ENCODE peak calls at places on chromosomes 6 and 20, in nine cellular contexts. G, I, U, B, E, A, F, J and P are unnamed samples.

GRCh38 chr6:133977983-133978895 is 25.2 kb downstream of the TBPL1 start:
- DNase-seq in J (peak), F (no peak), G (no peak), A (no peak), U (no peak), E (no peak), B (no peak), I (no peak), P (no peak)

GRCh38 chr6:5132741-5133140 is 47.6 kb downstream of the PPP1R3G start:
- DNase-seq in F (no peak), E (no peak), G (no peak), I (no peak), B (no peak), J (no peak), U (peak), A (peak), P (no peak)

GRCh38 chr6:40954446-40955180 is 84.4 kb downstream of the UNC5CL start:
- DNase-seq in E (no peak), F (no peak), U (no peak), G (no peak), J (no peak), I (no peak), B (no peak), A (no peak), P (no peak)

GRCh38 chr6:2943564-2943955 is 27.8 kb downstream of the SERPINB6 start:
- DNase-seq in I (no peak), F (no peak), U (no peak), B (no peak), J (no peak), A (no peak), G (no peak), E (no peak), P (no peak)

GRCh38 chr6:125273965-125274364 is 27.8 kb downstream of the HDDC2 start:
- DNase-seq in I (no peak), U (peak), J (peak), A (no peak), F (no peak), B (no peak), G (no peak), E (no peak), P (no peak)

GRCh38 chr20:56826971-56827645 is 198.0 kb downstream of the TFAP2C start:
- DNase-seq in F (no peak), G (no peak), U (no peak), J (peak), I (no peak), A (no peak), B (no peak), E (no peak), P (no peak)

GRCh38 chr20:25042531-25043498 is 15.1 kb downstream of the ACSS1 start:
- DNase-seq in J (no peak), A (peak), I (no peak), B (no peak), E (no peak), U (peak), F (peak), G (no peak), P (peak)

GRCh38 chr6:4812068-4812467 is 35.9 kb downstream of the CDYL start:
- DNase-seq in B (no peak), U (no peak), J (peak), E (no peak), I (no peak), A (no peak), F (no peak), G (no peak), P (no peak)

GRCh38 chr20:46715292-46715756 is 5.9 kb downstream of the SLC2A10 start:
- DNase-seq in B (no peak), E (peak), J (peak), A (no peak), G (no peak), I (no peak), U (no peak), F (no peak), P (no peak)

DNA sequence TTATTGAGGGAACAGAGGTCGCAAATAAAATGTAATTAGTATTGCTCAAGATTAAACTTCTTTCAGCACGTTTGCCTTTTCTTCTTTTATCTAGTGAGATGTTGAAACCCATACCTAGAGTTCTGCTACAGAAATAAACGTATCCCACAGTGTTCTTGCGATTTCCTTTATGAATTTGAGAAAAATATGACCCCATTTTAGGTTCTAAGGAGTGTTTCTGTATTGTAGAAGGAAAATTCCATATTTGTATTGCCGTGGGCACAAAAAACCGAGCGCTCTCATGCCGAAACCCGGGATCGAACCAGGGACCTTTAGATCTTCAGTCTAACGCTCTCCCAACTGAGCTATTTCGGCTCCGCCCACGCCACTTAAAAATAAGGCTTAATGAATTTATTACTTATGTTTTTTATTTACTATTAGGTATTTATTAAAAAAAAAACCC is 23.7 kb downstream of the ZNF311 start:
- DNase-seq in F (peak), J (peak), U (no peak), G (peak), A (peak), B (peak), E (no peak), I (peak), P (no peak)
- TF ChIP-seq CTCF in F (no peak), J (peak), U (no peak), G (no peak), A (no peak), B (no peak), E (no peak), I (peak), P (no peak)

DNA sequence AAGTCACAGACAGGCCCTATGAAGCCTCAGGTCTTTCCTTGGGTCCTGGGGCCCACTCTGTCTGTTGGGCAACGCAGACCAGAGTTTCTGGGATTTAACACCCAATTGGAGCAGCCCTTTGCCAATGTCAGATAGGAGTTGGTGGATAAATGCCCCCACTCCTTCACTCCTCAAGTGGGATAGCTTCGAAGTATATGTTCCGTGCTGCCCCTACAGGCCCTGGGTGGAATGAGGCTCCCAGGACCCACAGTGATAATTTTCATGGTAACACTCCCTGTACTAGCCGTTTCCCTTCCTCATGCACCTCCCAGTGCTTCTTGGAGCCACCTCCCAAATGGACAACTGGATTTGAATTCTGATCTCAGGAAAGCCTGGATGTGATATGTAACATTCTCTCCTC is 145.4 kb downstream of the FOXA2 start:
- DNase-seq in G (no peak), B (no peak), J (peak), I (no peak), F (no peak), A (no peak), E (no peak), U (no peak), P (no peak)
- TF ChIP-seq CTCF in G (no peak), B (peak), J (peak), I (peak), F (no peak), A (no peak), E (no peak), U (no peak), P (peak)

DNA sequence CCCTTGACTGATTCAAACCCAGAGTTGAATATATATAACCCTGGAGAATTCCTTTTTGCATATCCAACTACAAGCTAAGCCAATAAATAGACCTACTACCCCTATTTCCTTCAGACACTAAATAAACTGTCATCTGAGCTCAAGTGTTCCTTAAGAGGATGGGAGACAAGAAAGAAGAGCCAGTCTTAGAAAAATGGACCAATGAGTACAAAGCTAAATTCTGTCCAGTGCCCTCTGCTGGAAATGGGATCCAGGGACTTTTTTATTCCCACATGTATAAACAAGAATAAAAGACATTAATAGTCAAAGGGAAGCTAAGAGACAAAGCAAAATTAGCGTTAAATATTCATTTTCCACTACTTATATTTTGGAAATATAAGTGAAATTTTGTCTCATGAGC is 4.8 kb downstream of the PPP1R10 start:
- DNase-seq in E (no peak), A (no peak), U (no peak), J (peak), B (no peak), I (no peak), F (no peak), G (no peak), P (no peak)
- TF ChIP-seq CTCF in E (no peak), A (peak), U (no peak), J (peak), B (peak), I (peak), F (no peak), G (no peak), P (peak)

GRCh38 chr6:137039010-137039409 is 5.8 kb downstream of the IL20RA start:
- DNase-seq in U (no peak), G (no peak), J (no peak), F (no peak), I (no peak), B (no peak), E (no peak), A (no peak), P (no peak)

GRCh38 chr6:137044366-137045220 is at the start of gene IL20RA:
- DNase-seq in B (peak), E (no peak), A (peak), J (peak), I (peak), G (peak), F (peak), U (peak), P (peak)

GRCh38 chr6:137036566-137037300 is 8.0 kb downstream of the IL20RA start:
- DNase-seq in F (no peak), J (no peak), E (no peak), A (no peak), I (no peak), G (no peak), B (no peak), U (peak), P (no peak)

GRCh38 chr6:137043710-137044365 is 927 bp downstream of the IL20RA start:
- DNase-seq in B (peak), J (peak), F (no peak), A (peak), U (no peak), G (peak), E (no peak), I (peak), P (no peak)

DNA sequence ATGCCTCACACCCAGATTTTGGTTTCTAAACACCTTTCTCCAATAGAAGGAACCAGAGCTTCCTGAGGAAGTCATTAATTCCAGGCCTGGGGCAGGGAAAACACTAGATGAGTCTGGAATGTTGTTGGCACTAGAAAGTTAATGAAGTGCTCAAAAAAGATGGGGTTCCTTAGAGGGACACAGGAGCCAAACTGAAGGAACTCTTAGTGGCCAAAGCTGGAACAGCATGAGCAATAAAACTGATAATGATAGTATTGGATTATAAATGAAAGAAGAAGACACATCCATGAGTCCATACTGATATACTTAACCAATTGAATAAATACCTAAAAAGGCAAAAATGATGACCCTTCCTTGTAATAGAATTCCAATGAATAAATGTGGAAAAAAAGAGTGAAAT is 4.4 kb downstream of the IL20RA start:
- DNase-seq in J (no peak), E (no peak), U (no peak), F (no peak), G (no peak), I (no peak), B (no peak), A (no peak), P (no peak)
- TF ChIP-seq CTCF in J (no peak), E (no peak), U (no peak), F (no peak), G (no peak), I (peak), B (no peak), A (no peak), P (no peak)

GRCh38 chr20:31476648-31477220 is 1.6 kb downstream of the REM1 start:
- DNase-seq in B (no peak), G (no peak), E (no peak), J (no peak), F (no peak), I (no peak), U (no peak), A (no peak), P (no peak)
- TF ChIP-seq CTCF in B (no peak), G (no peak), E (no peak), J (no peak), F (no peak), I (no peak), U (no peak), A (no peak), P (no peak)

GRCh38 chr6:38944655-38945279 is 103.8 kb upstream of the GLP1R start:
- DNase-seq in F (no peak), A (no peak), U (no peak), B (no peak), E (no peak), I (no peak), G (no peak), J (no peak), P (no peak)

GRCh38 chr6:38937839-38938613 is 110.6 kb upstream of the GLP1R start:
- DNase-seq in I (no peak), E (no peak), F (no peak), A (no peak), J (no peak), B (no peak), G (no peak), U (no peak), P (no peak)

GRCh38 chr6:38942442-38942841 is 106.1 kb upstream of the GLP1R start:
- DNase-seq in F (no peak), I (no peak), J (no peak), A (no peak), B (no peak), G (no peak), U (no peak), E (no peak), P (no peak)

GRCh38 chr6:38938741-38939140 is 109.8 kb upstream of the GLP1R start:
- DNase-seq in F (no peak), G (no peak), E (no peak), I (no peak), A (no peak), U (no peak), J (no peak), B (no peak), P (no peak)

DNA sequence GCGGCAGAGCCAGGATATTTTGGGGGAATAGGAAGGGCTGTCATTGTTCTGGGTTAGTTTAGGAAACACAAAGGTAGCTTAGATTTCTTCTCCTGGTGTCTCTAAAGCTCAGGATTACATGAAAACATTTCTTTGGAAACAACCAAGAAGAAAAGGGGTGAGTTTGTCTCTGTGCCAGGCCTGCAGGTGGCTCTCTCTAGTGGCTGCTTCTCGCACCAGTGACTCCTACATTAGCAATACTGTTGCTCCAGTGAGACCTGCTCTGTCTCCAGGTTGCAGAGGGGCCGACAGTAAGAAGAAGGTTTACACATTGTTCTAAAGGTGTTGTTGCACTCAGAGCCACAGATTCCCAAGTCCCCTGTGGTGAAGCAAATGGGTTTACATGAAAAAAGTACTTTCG is 104.6 kb upstream of the GLP1R start:
- DNase-seq in E (no peak), B (no peak), J (peak), G (no peak), F (no peak), U (no peak), A (no peak), I (no peak), P (no peak)
- TF ChIP-seq CTCF in E (no peak), B (no peak), J (peak), G (peak), F (no peak), U (no peak), A (no peak), I (no peak), P (no peak)

DNA sequence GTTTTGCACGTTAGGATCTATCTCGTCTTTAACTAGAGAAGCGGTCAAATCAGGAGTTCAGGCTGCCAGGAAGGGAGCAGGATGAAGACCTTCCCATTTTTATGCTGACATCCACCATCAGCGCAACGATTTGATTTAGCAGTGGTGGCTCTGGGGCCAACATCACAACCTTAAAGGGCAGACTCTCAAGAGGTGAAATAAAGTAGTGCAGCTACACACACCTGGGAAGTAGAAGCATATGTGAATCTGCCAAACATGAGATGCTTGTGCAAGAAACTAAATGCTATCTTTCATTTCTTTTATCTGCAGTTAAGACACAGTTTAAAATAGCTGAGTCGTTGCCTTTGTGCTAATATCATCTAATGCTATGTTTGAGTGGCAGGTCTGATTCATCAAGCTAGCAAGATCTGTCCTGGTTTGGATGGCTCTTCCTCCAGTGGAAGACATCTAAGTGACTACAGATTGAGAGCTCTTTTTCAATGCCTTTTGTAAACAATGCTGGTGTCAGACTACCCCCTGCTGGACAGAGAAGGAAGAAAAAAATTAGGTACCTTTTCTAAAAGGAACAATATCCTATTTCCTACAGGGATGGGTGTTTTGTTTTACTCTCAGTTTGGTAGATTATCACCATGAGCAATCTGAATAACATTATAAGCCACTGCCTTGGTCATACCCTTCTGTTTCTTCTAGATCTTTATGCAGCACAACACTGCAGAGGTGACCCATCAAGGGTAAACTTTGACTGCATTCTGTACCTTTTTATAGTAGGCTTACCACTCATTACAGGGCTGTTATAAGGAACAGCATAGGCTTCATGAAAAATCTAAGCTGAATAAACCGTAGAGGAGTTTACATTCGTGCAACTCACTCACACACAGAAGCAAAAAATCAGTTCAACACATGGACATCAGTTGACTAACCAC is 171.6 kb upstream of the FBXL4 start:
- DNase-seq in B (no peak), E (no peak), J (peak), I (peak), A (no peak), F (no peak), U (no peak), G (peak), P (no peak)
- TF ChIP-seq CTCF in B (peak), E (peak), J (peak), I (peak), A (peak), F (peak), U (peak), G (peak), P (peak)

GRCh38 chr6:155381856-155382690 is 67.8 kb upstream of the TFB1M start:
- DNase-seq in J (no peak), B (no peak), F (no peak), A (no peak), U (no peak), E (no peak), G (no peak), I (no peak), P (no peak)

GRCh38 chr6:155378724-155379123 is 64.4 kb upstream of the TFB1M start:
- DNase-seq in U (no peak), J (no peak), B (no peak), F (no peak), A (no peak), G (no peak), I (no peak), E (no peak), P (no peak)

GRCh38 chr6:155384343-155384742 is 70.1 kb upstream of the TFB1M start:
- DNase-seq in F (no peak), I (no peak), G (no peak), U (no peak), B (no peak), J (no peak), A (no peak), E (no peak), P (no peak)

GRCh38 chr6:155378284-155378683 is 64.0 kb upstream of the TFB1M start:
- DNase-seq in A (no peak), B (no peak), J (no peak), F (no peak), U (no peak), I (no peak), E (no peak), G (no peak), P (no peak)

DNA sequence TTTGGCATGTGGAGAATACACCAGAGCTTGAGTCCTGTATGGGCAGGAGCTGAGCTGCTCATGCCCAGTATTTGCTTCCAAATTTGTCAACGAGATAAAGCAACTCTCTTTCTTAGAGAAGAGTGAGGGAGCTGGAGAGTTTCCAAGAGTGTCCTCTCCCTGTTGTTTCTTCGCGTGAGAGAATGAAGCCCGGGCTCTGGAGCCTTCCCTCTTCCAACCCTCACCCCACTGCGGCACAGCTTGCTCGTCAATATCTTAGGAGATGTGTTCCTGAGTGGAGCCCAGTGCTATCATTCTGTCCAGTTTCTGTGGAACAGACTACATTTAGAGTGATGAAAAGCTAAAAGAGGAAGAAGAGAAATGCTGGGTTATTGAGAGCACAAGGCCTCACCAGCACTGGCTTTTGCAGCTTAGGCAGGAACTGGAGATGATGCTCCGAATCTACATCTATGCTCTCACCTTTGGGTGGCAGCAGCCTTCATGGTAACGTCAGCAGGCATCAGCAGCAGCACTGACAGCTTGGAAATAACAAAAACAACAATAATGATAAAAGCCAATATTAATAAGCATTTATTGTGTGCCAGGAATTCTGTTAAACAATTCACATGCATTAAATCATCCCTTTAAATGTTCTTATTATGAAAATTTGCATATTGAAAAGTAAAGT is 66.5 kb upstream of the TFB1M start:
- DNase-seq in G (no peak), B (no peak), I (no peak), A (no peak), J (no peak), U (no peak), E (no peak), F (no peak), P (no peak)
- TF ChIP-seq CTCF in G (no peak), B (no peak), I (no peak), A (no peak), J (no peak), U (no peak), E (no peak), F (no peak), P (no peak)

GRCh38 chr6:107129370-107129925 is 14.1 kb upstream of the BEND3 start:
- DNase-seq in F (no peak), I (no peak), U (no peak), E (no peak), G (no peak), J (no peak), A (no peak), B (no peak), P (no peak)

GRCh38 chr6:107128577-107128976 is 13.3 kb upstream of the BEND3 start:
- DNase-seq in A (no peak), F (no peak), B (no peak), G (no peak), I (no peak), J (no peak), U (no peak), E (no peak), P (no peak)

GRCh38 chr6:107128175-107128574 is 12.9 kb upstream of the BEND3 start:
- DNase-seq in I (no peak), G (no peak), B (no peak), E (no peak), A (no peak), F (no peak), U (no peak), J (no peak), P (no peak)

GRCh38 chr6:107132330-107132954 is 17.1 kb upstream of the BEND3 start:
- DNase-seq in E (no peak), J (peak), A (no peak), F (no peak), G (peak), U (no peak), I (peak), B (no peak), P (no peak)
- TF ChIP-seq CTCF in E (peak), J (peak), A (peak), F (no peak), G (peak), U (no peak), I (peak), B (peak), P (peak)